ENCODE peak calls at places on chromosomes 3 and 15, in five cellular contexts. C, Q, W, G and S are unnamed samples.

GRCh38 chr15:58221591-58222241 is 83.5 kb downstream of the AQP9 start:
- DNase-seq in Q (no peak), G (no peak), C (peak; percentile 42), W (no peak), S (peak; percentile 53)

GRCh38 chr3:56915969-56916586 is 114.3 kb upstream of the ARHGEF3 start:
- DNase-seq in W (peak; percentile 76), G (no peak), Q (no peak), C (peak; percentile 43), S (no peak)

GRCh38 chr3:195257454-195258448 is 13.2 kb downstream of the XXYLT1 start:
- DNase-seq in Q (no peak), C (no peak), W (no peak), G (no peak), S (no peak)

GRCh38 chr3:23183731-23184130 is 19.4 kb upstream of the UBE2E2 start:
- DNase-seq in W (no peak), G (no peak), C (no peak), Q (no peak), S (no peak)

GRCh38 chr3:15796771-15797599 is 794 bp downstream of the ANKRD28 start:
- DNase-seq in G (no peak), Q (no peak), W (no peak), C (no peak), S (no peak)

GRCh38 chr15:69400850-69401249 is 13.3 kb upstream of the KIF23 start:
- DNase-seq in C (no peak), Q (no peak), W (no peak), G (no peak), S (no peak)

GRCh38 chr3:118909751-118910150 is 124.9 kb downstream of the IGSF11 start:
- DNase-seq in C (no peak), W (no peak), G (no peak), Q (no peak), S (no peak)

GRCh38 chr3:100150583-100150982 is 36.3 kb upstream of the FILIP1L start:
- DNase-seq in W (no peak), C (no peak), Q (no peak), G (no peak), S (no peak)

GRCh38 chr3:37480003-37480402 is 305.6 kb upstream of the LRRFIP2 start:
- DNase-seq in C (no peak), W (no peak), G (no peak), Q (no peak), S (peak; percentile 81)

DNA sequence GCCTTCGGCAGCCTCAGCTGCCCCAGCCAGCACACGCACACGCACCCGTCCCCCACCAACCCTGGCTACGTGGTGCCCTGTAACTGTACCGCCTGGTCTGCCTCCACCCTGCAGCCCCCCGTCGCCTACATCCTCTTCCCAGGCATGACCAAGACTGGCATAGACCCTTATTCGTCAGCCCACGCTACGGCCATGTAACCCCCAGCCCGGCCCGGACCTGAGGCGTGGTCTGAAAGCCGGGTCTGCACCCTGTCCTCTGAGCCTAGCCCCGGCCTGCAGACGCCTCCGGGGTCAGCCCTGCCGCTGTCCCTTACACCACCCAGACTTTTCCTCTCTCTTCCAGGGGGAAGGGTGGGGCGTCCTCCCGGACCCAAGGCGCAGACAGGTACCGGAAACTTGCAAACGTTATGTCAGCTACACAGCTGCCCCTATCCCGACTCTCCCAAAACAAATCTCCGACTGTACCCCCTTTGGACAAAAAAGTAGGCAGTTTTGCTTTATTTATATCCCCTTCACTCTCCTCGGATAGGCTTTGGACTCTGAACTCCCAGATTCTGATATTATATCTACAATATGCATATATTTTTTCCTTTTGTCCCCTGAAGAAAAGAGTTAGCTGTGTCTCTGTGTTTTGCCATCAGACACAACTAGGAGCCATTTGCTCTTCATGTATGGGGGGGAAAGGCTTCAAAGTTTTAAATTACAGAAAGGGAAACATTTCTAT is 1.4 kb downstream of the SOX14 start:
- DNase-seq in G (no peak), Q (peak; percentile 56), W (peak; percentile 66), C (no peak), S (no peak)
- H3K4me3 ChIP-seq in G (no peak overlapping the region), Q (no peak overlapping the region), W (no peak overlapping the region), C (no peak overlapping the region), S (no peak overlapping the region)

GRCh38 chr15:48603123-48603500 is 42.4 kb downstream of the FBN1 start:
- DNase-seq in Q (no peak), W (no peak), G (no peak), C (no peak), S (no peak)
- TF ChIP-seq CTCF in Q (no peak), W (no peak), G (no peak), C (no peak), S (no peak)

GRCh38 chr15:72231066-72231846 is at the start of gene PKM:
- DNase-seq in G (peak; percentile 88), W (peak; percentile 98), C (peak; percentile 98), Q (peak; percentile 98), S (peak; percentile 99)

GRCh38 chr15:72231847-72232461 is 964 bp upstream of the PKM start:
- DNase-seq in Q (no peak), C (peak; percentile 47), G (no peak), W (no peak), S (peak; percentile 42)

GRCh38 chr15:72229076-72229946 is 1.7 kb downstream of the PKM start:
- DNase-seq in Q (no peak), C (no peak), W (no peak), G (no peak), S (peak; percentile 16)

GRCh38 chr15:72229947-72230196 is 1.1 kb downstream of the PKM start:
- DNase-seq in G (no peak), Q (no peak), W (no peak), C (no peak), S (no peak)

DNA sequence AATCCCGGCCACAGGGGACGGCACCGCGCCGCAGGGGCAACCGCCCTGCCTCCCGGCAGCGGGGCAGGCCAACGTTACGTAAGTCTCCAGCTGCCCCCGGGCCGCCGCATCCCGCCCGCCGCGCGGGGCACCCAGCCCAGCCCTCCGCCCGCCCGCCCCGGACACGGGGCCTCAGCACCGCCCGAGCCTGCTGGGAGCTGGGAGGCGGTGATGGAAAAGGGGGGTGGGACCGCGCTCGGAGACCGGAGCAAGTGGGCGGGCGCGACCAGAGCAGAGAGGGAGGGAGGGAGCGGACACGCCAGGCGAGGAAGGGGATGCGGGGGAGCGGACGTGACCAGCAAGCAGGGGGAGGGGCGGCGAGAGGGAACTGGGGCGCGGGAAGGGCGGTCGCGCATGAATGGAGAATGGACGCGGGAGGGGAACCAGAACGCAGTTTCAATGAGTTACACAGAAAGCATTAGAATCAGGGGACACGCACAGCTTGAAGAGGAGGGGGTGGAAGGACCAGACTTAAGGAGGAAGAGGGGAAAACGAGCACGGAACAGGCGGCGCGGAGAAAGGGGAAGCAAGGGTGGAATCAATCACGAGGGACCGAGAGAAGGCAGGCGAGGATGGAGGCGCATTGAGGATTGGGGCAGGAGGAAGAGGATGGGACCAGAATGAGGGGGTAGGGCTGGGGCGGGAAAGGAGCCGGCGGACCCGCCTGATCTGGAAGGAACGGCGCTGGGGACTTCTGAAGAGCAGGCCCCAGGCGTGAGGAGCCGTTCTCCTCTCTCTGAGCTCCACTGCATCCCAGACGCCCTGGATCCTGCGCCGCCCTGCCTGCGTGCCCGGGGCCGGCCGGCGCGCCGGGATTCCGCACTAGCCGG is 559 bp downstream of the PKM start:
- DNase-seq in W (peak; percentile 98), Q (peak; percentile 90), C (peak; percentile 91), G (peak; percentile 75), S (peak; percentile 98)
- H3K4me1 ChIP-seq in W (peaks cover 15% of the 10 kb centered on the region), Q (peaks cover 19% of the 10 kb centered on the region), C (peaks cover 30% of the 10 kb centered on the region), G (peaks cover 46% of the 10 kb centered on the region), S (peaks cover 24% of the 10 kb centered on the region)

DNA sequence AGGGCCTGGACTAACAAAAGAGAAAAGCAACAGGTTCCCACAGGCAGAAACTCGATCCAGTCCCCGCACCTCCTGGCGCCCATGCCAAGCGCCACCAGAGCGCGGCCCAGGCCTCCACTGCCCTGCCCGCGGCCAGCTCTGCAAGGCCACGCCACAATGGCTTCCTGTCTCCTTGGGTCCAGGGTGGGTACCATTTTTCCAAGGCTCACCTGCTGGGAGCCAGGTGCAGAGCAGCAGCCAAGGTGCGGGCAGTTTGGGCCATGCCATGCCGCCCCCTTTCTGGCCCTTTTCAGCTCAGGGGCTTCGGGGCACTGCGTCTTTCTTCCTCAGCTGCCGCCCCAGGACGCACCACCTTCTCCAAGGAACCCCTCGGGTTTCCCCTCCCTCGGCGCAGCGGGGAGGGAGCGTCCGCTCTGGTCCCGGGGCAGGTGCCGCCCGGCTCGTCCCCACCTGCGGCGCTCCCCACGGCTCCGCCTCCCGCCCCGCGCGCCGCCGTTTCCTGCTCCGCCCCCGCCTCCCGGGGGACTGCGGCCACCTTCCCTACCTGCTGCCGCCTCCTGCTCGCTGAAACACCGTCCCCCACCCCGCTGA is at the start of gene ILDR1:
- DNase-seq in G (no peak), W (peak; percentile 84), Q (peak; percentile 90), C (peak; percentile 92), S (no peak)
- H3K4me3 ChIP-seq in G (peak within 1 kb of the TSS; percentile 48), W (peak within 1 kb of the TSS; percentile 67), Q (peak within 1 kb of the TSS; percentile 48), C (peak within 1 kb of the TSS; percentile 31), S (no peak within 1 kb of the TSS)

DNA sequence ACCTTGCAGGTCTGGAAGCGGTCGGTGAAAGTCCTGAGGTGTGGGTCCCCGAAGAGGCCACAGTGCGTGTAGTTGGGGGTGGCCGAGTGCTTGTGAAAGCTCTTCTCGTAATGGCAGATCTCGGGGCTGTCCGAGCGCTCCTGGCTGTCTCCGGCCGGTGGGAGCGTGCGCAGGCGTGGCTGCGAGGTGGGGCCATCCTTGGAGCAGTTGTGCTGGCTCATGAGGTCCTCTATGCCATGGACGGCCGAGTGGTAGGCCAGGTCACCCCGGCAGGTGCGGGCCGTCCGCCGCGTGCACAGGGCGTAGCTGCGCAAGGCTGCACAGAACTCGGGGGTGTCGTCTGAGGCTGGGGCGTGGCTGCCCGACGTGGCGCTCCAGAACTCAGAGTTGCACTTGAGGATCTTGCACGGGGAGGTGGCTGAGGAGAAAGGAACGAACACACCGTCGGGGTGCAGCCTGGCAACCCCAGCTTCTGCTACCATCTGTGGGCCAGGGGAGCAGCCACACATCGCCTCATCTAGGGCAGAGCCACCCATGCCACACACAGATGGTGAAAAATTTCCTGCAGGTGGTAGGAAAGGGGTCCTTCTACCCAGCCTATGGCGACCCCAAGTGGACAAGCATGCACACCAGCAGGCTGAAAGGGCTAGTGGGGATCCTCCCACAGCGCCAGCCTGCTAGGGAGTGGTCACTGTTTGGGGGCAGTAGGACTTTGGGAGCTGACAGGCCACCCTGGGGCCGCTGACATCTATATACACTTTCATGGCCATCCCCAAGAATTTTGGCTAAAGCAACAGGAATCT is 36.7 kb downstream of the RGMA start:
- DNase-seq in G (no peak), W (no peak), Q (no peak), C (peak; percentile 24), S (no peak)
- TF ChIP-seq CTCF in G (no peak), W (no peak), Q (no peak), C (no peak), S (peak; percentile 41)

GRCh38 chr3:155001289-155002007 is 78.7 kb upstream of the MME start:
- DNase-seq in G (no peak), Q (no peak), W (no peak), C (no peak), S (no peak)
- H3K4me1 ChIP-seq in G (no peaks in the 10 kb centered on the region), Q (no peaks in the 10 kb centered on the region), W (no peaks in the 10 kb centered on the region), C (no peaks in the 10 kb centered on the region), S (no peaks in the 10 kb centered on the region)

GRCh38 chr3:193744048-193744821 is 151.2 kb downstream of the OPA1 start:
- DNase-seq in C (no peak), W (no peak), Q (peak; percentile 56), G (no peak), S (no peak)
- H3K4me3 ChIP-seq in C (no peak overlapping the region), W (no peak overlapping the region), Q (no peak overlapping the region), G (no peak overlapping the region), S (peak overlapping the region; percentile 21)